ENCODE peak calls at places on chromosomes 1 and 21, in ten cellular contexts. D, R, B, Q, G, H, U, S, M and A are unnamed samples.

GRCh38 chr1:29524285-29525065 is 288.2 kb downstream of the PTPRU start:
- DNase-seq in D (no peak), U (no peak), Q (no peak), H (no peak), M (no peak), G (no peak), R (no peak), S (no peak), B (peak), A (no peak)

GRCh38 chr1:197862671-197863070 is 39.8 kb upstream of the C1orf53 start:
- DNase-seq in U (no peak), M (no peak), B (no peak), H (no peak), D (no peak), G (no peak), S (no peak), R (no peak), Q (no peak), A (no peak)

GRCh38 chr1:29379438-29380073 is 143.2 kb downstream of the PTPRU start:
- DNase-seq in R (no peak), B (peak), H (no peak), M (no peak), G (no peak), D (peak), Q (peak), S (peak), U (no peak), A (no peak)

GRCh38 chr1:67945733-67946374 is 104.6 kb downstream of the DIRAS3 start:
- DNase-seq in Q (no peak), G (no peak), R (no peak), H (no peak), B (no peak), U (no peak), D (peak), M (no peak), S (no peak), A (no peak)

GRCh38 chr21:16071082-16071481 is 341.3 kb downstream of the USP25 start:
- DNase-seq in H (peak), M (no peak), B (no peak), G (no peak), U (no peak), D (peak), R (no peak), S (no peak), Q (no peak), A (no peak)

GRCh38 chr1:155979525-155980343 is 1.4 kb upstream of the ARHGEF2 start:
- DNase-seq in M (no peak), Q (no peak), H (no peak), U (no peak), S (peak), G (no peak), D (no peak), R (no peak), B (no peak), A (no peak)

GRCh38 chr1:39845569-39846566 is 37.4 kb downstream of the TRIT1 start:
- DNase-seq in D (peak), Q (peak), U (peak), B (no peak), G (peak), S (peak), H (peak), R (peak), M (peak), A (peak)

GRCh38 chr1:5771788-5772187 is 220.4 kb downstream of the NPHP4 start:
- DNase-seq in D (no peak), S (no peak), Q (no peak), B (no peak), G (no peak), H (no peak), U (no peak), R (no peak), M (no peak), A (no peak)

GRCh38 chr1:187892640-187893039 is 1063.9 kb downstream of the PLA2G4A start:
- DNase-seq in B (no peak), R (no peak), D (no peak), H (no peak), U (no peak), M (no peak), Q (no peak), S (no peak), G (no peak), A (no peak)

DNA sequence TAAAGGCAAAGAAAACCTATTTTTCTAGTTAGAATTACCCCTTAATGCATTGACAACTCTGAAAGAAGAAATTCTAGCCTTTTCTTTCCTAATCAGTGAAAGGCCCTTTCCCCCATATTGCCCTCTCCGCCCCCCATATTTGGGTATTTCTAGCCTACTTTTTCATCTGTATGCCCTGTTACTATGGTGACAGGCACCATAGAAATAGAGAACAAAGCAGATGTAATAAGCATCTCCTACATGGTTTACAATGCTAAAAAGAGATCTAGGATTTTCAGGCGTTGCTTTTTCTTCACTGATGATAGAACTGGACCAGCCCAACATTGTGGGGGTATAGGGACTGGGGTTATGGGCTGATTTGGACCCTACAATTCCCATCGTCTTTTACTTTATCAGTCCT is 14.5 kb downstream of the LRRC8B start:
- DNase-seq in Q (no peak), M (no peak), U (no peak), G (no peak), D (no peak), B (no peak), R (no peak), H (no peak), S (no peak), A (no peak)
- TF ChIP-seq CTCF in Q (no peak), M (no peak), U (no peak), G (no peak), D (no peak), B (no peak), R (no peak), H (no peak), S (no peak), A (no peak)

GRCh38 chr21:32648165-32648564 is 36.0 kb upstream of the CFAP298 start:
- DNase-seq in U (no peak), B (no peak), Q (no peak), H (no peak), M (no peak), R (no peak), D (no peak), S (no peak), G (no peak), A (no peak)

GRCh38 chr21:32658524-32658923 is 46.3 kb upstream of the CFAP298 start:
- DNase-seq in M (no peak), U (no peak), R (no peak), G (no peak), B (no peak), H (no peak), S (no peak), Q (no peak), D (no peak), A (no peak)

GRCh38 chr21:32653326-32653901 is 41.2 kb upstream of the CFAP298 start:
- DNase-seq in U (no peak), S (peak), B (no peak), H (no peak), M (peak), G (no peak), D (peak), R (peak), Q (peak), A (no peak)
- TF ChIP-seq CTCF in U (no peak), S (peak), B (peak), H (peak), M (peak), G (no peak), D (peak), R (peak), Q (peak), A (no peak)

DNA sequence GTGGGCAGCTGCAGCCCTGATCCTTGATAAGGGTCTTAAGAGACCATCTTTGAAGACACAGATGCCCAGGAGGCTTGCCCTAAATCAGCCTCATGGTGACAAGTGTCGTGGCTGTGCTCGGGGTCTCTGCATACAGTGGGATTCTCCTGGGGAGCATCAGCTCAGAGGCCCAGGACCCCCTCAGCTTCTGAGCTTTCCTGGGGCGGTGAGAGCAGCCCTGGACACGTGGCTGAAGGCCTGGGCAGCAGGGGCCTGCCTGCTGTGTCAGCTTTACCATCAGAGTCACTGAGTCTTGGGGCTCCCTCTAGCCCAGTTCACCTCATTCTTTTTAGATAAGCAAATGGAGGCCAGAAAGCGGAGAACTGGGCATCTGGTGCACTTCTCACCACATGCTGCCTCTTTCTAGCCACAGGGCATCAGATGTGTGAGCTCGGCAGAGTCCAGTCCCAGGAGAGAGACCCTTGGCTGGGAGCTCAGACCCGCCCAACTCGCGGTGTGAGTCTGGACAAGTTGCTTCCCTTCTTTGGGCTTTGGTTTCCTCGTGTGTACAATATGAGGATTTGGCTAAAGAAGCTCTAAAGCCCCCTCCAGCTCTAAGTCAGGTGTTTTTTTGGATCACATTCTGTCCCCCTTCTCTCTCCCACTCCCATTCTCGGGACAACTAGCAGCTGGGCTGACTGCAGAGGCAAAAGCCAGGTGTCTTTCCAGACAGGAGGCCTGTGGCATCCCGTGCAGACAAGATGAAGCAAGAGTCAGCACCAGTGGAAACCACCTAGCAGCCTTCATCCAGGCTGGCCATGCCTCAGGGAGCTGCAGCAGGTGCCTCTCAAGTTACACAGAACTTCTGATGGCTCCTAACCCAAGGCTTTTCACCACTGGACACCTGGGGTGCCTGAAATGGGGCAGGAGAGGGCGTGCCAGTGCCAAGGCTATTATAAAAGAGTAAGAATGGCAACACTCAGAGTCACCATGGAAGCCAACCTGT is 119.1 kb downstream of the KCNN3 start:
- DNase-seq in S (no peak), B (no peak), M (no peak), R (no peak), D (peak), Q (no peak), H (no peak), G (no peak), U (no peak), A (no peak)
- TF ChIP-seq CTCF in S (no peak), B (no peak), M (no peak), R (no peak), D (no peak), Q (no peak), H (no peak), G (no peak), U (no peak), A (no peak)

GRCh38 chr1:85237613-85238012 is 21.8 kb downstream of the C1orf52 start:
- DNase-seq in U (no peak), Q (no peak), M (no peak), B (no peak), H (no peak), R (no peak), D (no peak), S (no peak), G (no peak), A (no peak)

GRCh38 chr1:85244271-85245053 is 15.0 kb downstream of the C1orf52 start:
- DNase-seq in R (peak), B (no peak), G (no peak), S (no peak), M (no peak), Q (no peak), U (no peak), H (no peak), D (no peak), A (no peak)

GRCh38 chr1:85243336-85243735 is 16.1 kb downstream of the C1orf52 start:
- DNase-seq in H (no peak), S (no peak), M (no peak), B (no peak), U (no peak), D (no peak), G (no peak), Q (no peak), R (no peak), A (no peak)

GRCh38 chr1:85240659-85241058 is 18.8 kb downstream of the C1orf52 start:
- DNase-seq in Q (no peak), G (no peak), B (no peak), U (no peak), D (no peak), S (no peak), R (no peak), M (no peak), H (no peak), A (no peak)

GRCh38 chr1:85240174-85240601 is 19.3 kb downstream of the C1orf52 start:
- DNase-seq in B (no peak), D (no peak), G (no peak), U (no peak), M (peak), Q (no peak), S (peak), H (no peak), R (no peak), A (no peak)
- TF ChIP-seq CTCF in B (peak), D (no peak), G (no peak), U (no peak), M (no peak), Q (peak), S (peak), H (peak), R (peak), A (no peak)

GRCh38 chr21:25859264-25859931 is 124.6 kb downstream of the GABPA start:
- DNase-seq in Q (no peak), S (no peak), R (no peak), D (no peak), B (no peak), G (no peak), U (no peak), M (no peak), H (no peak), A (no peak)

GRCh38 chr21:25863031-25863430 is 128.3 kb downstream of the GABPA start:
- DNase-seq in U (no peak), D (no peak), R (no peak), B (no peak), H (no peak), G (no peak), M (no peak), S (no peak), Q (no peak), A (no peak)

GRCh38 chr21:25862112-25862511 is 127.3 kb downstream of the GABPA start:
- DNase-seq in B (no peak), H (no peak), R (no peak), Q (no peak), D (no peak), M (no peak), G (no peak), U (no peak), S (no peak), A (no peak)

GRCh38 chr21:25863747-25864146 is 129.0 kb downstream of the GABPA start:
- DNase-seq in S (no peak), G (no peak), R (no peak), U (no peak), M (no peak), H (no peak), Q (no peak), D (no peak), B (no peak), A (no peak)

DNA sequence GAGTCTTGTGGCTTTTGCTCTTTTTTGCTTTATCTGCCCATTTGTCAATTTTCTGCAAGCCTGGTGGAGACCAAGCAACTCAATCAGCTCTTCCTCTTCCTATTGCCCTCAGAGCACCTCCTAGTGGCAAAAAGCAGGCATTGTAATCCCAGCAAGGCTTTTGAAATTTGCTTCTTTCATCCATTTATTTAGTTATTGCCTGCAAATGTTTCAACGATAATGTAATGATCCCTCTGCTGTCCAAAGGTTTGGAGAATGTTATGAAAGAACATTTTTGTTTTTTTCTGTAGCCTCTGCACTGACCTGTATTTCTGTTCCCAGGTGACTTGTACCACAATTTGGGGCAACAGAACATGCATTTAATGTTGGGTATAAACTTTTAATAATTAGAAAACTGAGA is 127.8 kb downstream of the GABPA start:
- DNase-seq in G (no peak), B (no peak), D (peak), H (no peak), R (no peak), Q (peak), M (peak), S (peak), U (no peak), A (no peak)
- TF ChIP-seq CTCF in G (no peak), B (peak), D (peak), H (peak), R (peak), Q (peak), M (peak), S (peak), U (no peak), A (no peak)

DNA sequence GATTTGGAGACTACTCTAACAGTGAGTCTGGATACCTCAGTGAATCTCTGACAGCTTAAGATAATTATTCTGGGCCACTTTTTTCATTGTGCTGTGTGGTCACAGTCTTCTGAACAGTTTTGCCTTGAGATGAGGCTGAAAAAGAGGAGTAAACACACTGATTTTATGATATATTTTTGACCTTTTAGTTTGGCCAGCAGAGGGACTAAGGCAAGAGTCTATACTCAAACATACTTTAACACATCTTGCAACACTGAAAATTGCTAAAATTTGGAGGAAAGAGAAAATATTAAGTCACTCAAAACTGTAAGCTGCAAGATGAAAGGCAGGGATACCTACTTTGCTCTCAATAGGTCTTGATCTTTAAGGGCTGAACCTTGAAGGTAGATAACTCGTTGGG is 182.7 kb downstream of the KCNT2 start:
- DNase-seq in M (no peak), H (no peak), B (no peak), R (no peak), G (no peak), S (no peak), Q (no peak), D (no peak), U (no peak), A (no peak)
- TF ChIP-seq CTCF in M (no peak), H (no peak), B (no peak), R (no peak), G (no peak), S (no peak), Q (peak), D (peak), U (no peak), A (no peak)

GRCh38 chr21:39675595-39675994 is 62.9 kb downstream of the B3GALT5 start:
- DNase-seq in Q (no peak), H (no peak), B (no peak), G (no peak), U (no peak), D (no peak), R (no peak), S (no peak), M (no peak), A (no peak)
- TF ChIP-seq CTCF in Q (no peak), H (no peak), B (peak), G (no peak), U (no peak), D (no peak), R (no peak), S (no peak), M (no peak), A (no peak)

DNA sequence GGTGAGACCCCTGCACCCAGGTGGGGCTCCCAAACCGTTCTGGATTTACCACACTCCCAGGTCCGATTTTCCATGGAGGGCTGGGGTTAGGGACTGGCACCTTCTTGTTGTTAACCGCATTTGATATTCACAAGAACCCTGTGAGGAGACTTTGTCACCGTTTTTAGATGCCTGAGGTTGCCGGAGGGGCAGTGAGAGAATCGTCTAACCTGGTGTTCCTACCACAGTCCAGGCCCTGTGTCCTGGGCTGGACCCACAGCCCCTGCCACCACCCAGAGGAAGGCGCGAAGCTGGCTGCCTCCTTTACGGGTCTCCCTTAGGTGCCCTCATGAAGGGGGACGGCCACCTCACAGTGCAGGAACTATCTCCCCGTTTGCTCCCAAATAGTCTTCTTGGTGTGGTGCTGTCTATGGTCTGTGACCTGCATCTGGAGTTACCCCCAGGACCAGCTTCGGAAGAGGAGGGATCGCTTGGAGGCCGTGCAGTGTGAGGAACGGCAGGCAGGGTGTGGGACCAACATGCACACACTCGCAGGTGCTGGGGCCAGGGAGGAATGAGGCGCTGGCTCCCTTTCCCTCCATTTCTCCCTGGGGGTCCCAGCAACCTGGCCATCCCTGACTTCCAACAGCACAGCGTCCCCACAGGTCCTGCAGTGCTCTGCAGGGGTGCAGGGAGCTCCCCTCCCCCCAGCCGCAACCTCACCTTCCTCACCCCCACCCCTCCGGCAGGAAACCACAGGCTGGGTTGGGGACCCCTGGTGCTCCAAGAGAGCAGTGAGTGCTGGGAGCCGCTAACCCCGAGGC is 7.0 kb downstream of the SIM2 start:
- DNase-seq in D (no peak), S (no peak), Q (no peak), H (no peak), U (no peak), B (peak), G (no peak), R (no peak), M (no peak), A (no peak)
- TF ChIP-seq CTCF in D (no peak), S (no peak), Q (peak), H (no peak), U (no peak), B (peak), G (no peak), R (peak), M (no peak), A (no peak)

DNA sequence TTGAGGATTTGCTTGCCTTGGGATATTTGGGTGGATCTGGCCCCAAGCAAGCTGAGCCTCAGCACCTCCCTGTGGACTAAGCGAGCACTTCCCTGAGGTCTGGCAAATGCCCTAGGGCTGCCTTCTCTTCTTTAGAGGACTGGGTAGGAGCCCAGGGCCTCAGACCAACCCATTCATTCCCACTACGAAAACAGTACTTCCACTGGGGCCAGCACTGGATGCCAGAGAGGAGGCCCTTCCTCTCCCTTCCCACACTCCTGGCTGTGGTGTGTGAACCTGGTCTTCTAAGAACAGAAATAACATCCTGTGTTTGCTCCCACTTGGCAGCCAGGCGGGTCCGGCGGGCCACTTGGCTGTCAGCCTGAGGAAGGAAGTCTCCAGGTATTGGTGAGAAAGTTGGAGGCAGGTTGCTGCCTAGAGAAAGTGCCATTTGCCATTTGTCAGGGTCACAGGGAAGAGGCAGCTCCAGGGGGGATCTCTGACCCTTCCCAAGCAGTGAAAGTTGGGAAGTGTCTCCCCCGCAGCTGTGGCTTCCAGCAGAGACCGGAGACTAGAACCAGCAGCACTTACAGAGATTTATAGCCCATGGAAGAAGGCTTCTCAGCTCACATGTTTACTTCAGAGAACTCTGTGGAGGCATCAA is 323.5 kb downstream of the SIPA1L2 start:
- DNase-seq in U (no peak), Q (peak), D (no peak), B (peak), H (no peak), S (no peak), R (no peak), M (no peak), G (peak), A (no peak)
- TF ChIP-seq CTCF in U (no peak), Q (peak), D (peak), B (peak), H (no peak), S (no peak), R (peak), M (no peak), G (no peak), A (no peak)